ENCODE peak calls at places on chromosomes 12 and 14, in four cellular contexts. T, E, K and M are unnamed samples.
A peak's percentile ranks its signal among the peaks of the same experiment; 100 is the strongest.

GRCh38 chr12:113232232-113232615 is 11.0 kb downstream of the TPCN1 start:
- DNase-seq in T (no peak), K (no peak), E (no peak), M (no peak)

GRCh38 chr12:59698599-59698998 is 102.8 kb downstream of the SLC16A7 start:
- DNase-seq in E (no peak), T (no peak), K (no peak), M (no peak)

GRCh38 chr14:76373456-76373855 is 2.5 kb upstream of the ESRRB start:
- DNase-seq in T (no peak), K (no peak), E (no peak), M (no peak)

GRCh38 chr12:93173178-93173957 is 204.4 kb upstream of the NUDT4 start:
- DNase-seq in K (no peak), E (no peak), T (no peak), M (no peak)

GRCh38 chr12:4244868-4245267 is 28.7 kb upstream of the CCND2 start:
- DNase-seq in E (no peak), T (no peak), K (no peak), M (no peak)

GRCh38 chr14:85241022-85241880 is 288.7 kb upstream of the FLRT2 start:
- DNase-seq in E (no peak), T (peak; percentile 24), K (no peak), M (no peak)

GRCh38 chr14:103112488-103113243 is 10.6 kb upstream of the TNFAIP2 start:
- DNase-seq in T (no peak), K (no peak), E (no peak), M (no peak)

GRCh38 chr14:36316131-36316530 is 4.3 kb downstream of the MBIP start:
- DNase-seq in T (no peak), E (no peak), K (no peak), M (no peak)

GRCh38 chr14:37179896-37180502 is 7.6 kb upstream of the SLC25A21 start:
- DNase-seq in E (no peak), K (no peak), T (no peak), M (no peak)

GRCh38 chr12:121334513-121335343 is 17.5 kb downstream of the ANAPC5 start:
- DNase-seq in K (no peak), T (no peak), E (peak; percentile 26), M (peak; percentile 43)

GRCh38 chr12:69254046-69254445 is 14.7 kb downstream of the CPSF6 start:
- DNase-seq in E (no peak), K (no peak), T (no peak), M (no peak)

GRCh38 chr14:64195194-64195593 is 99.0 kb downstream of the ESR2 start:
- DNase-seq in T (no peak), K (no peak), E (no peak), M (no peak)

GRCh38 chr12:97276198-97276580 is 186.4 kb upstream of the RMST start:
- DNase-seq in E (no peak), T (no peak), K (peak; percentile 58), M (no peak)

GRCh38 chr12:48788522-48788851 is 402 bp downstream of the ADCY6 start:
- DNase-seq in T (no peak), K (peak; percentile 72), E (no peak), M (no peak)
- H3K4me3 ChIP-seq in T (peak overlapping the region; percentile 90), K (peak overlapping the region; percentile 75), E (peak overlapping the region; percentile 99), M (peak overlapping the region; percentile 65)

DNA sequence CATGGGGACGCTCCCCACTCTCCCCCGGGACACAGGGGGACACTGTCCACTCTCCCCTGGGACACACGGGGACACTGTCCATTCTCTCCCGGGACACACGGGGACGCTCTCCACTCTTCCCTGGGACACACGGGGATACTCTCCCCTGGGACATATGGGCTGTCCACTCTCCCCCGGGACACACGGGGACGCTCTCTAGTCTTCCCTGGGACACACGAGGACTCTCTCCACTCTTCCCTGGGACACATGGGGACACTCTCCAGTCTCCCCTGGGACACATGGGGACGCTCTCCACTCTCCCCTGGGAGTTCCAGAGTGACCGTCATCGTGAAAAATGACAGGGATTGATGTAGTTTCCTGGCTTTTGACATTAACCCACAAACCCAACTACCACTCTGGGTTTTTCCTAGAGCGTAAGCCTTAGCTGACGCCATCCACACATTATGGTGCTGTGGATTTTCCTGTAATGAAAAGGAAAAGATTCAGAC is 3.0 kb upstream of the P2RX2 start:
- DNase-seq in K (no peak), E (no peak), T (no peak), M (no peak)
- H3K27me3 ChIP-seq in K (peaks cover 35% of the 10 kb centered on the region), E (peaks cover 71% of the 10 kb centered on the region), T (peaks cover 33% of the 10 kb centered on the region), M (peaks cover 28% of the 10 kb centered on the region)

GRCh38 chr12:89015419-89015818 is 336.9 kb downstream of the DUSP6 start:
- DNase-seq in E (no peak), T (no peak), K (no peak), M (no peak)

GRCh38 chr12:89020121-89020480 is 332.2 kb downstream of the DUSP6 start:
- DNase-seq in K (no peak), E (no peak), T (no peak), M (no peak)

GRCh38 chr12:89019439-89020120 is 332.7 kb downstream of the DUSP6 start:
- DNase-seq in K (peak; percentile 81), E (peak; percentile 84), T (peak; percentile 70), M (peak; percentile 84)

GRCh38 chr12:89020689-89021088 is 331.6 kb downstream of the DUSP6 start:
- DNase-seq in K (no peak), E (no peak), T (no peak), M (no peak)

GRCh38 chr12:89016970-89017778 is 335.1 kb downstream of the DUSP6 start:
- DNase-seq in E (peak; percentile 47), K (peak; percentile 51), T (peak; percentile 24), M (peak; percentile 63)
- H3K4me3 ChIP-seq in E (no peak overlapping the region), K (no peak overlapping the region), T (no peak overlapping the region), M (peak overlapping the region; percentile 15)

GRCh38 chr12:132257955-132258490 is 71.4 kb downstream of the GALNT9 start:
- DNase-seq in T (no peak), K (no peak), E (no peak), M (no peak)

GRCh38 chr12:132259872-132260695 is 69.3 kb downstream of the GALNT9 start:
- DNase-seq in E (no peak), T (no peak), K (no peak), M (no peak)

GRCh38 chr12:132257206-132257954 is 72.0 kb downstream of the GALNT9 start:
- DNase-seq in E (no peak), T (no peak), K (no peak), M (no peak)

GRCh38 chr12:132259364-132259871 is 70.0 kb downstream of the GALNT9 start:
- DNase-seq in K (no peak), T (no peak), E (no peak), M (no peak)

DNA sequence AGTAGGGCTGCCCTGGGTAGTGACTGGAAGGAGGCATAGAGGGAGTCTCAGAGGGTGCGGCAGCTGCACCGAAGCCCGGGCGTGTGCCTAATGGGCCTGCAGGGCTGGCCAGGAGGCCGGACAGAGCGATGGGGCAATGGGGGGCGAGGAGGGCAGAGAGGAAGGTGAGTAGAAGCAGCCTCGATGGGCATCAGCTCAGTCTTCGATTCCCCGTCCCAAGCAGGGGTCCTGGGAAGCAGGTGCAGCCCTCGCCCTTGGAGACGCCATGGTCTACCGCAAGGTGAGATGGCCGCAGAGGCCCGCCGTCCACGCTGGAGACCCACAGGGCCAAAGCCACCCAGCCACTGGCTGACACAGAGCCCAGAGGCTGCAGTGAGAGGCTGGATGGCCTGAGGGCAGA is 70.8 kb downstream of the GALNT9 start:
- DNase-seq in T (no peak), K (no peak), E (no peak), M (no peak)
- H3K27me3 ChIP-seq in T (no peaks in the 10 kb centered on the region), K (no peaks in the 10 kb centered on the region), E (no peaks in the 10 kb centered on the region), M (no peaks in the 10 kb centered on the region)

GRCh38 chr14:104767634-104767918 is 14.6 kb downstream of the SIVA1 start:
- DNase-seq in K (no peak), E (no peak), T (no peak), M (no peak)

GRCh38 chr14:104766256-104766862 is 13.4 kb downstream of the SIVA1 start:
- DNase-seq in K (no peak), T (no peak), E (no peak), M (no peak)

GRCh38 chr14:104768437-104769323 is 15.7 kb downstream of the SIVA1 start:
- DNase-seq in T (peak; percentile 78), K (peak; percentile 100), E (peak; percentile 89), M (peak; percentile 82)

GRCh38 chr14:104766863-104767633 is 14.1 kb downstream of the SIVA1 start:
- DNase-seq in K (no peak), E (no peak), T (no peak), M (no peak)

DNA sequence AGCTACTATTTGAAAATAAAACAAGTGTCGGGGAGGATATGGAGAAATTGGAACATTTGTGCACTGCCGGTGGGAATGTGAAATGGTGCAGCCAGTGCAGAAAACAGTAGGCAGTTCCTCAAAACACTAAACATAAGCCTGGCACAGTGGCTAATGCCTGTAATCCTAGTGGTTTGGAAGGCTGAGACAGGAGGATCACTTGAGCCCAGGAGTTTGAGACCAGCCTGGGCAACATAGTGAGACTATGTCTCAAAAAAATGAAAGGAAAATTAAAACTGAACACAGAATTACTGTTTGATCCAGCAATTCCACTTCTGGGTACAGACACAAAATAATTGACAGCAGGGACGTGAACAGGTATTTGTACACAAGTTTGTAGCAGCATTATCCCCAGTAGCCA is 12.6 kb downstream of the SIVA1 start:
- DNase-seq in T (no peak), E (no peak), K (no peak), M (no peak)
- H3K4me3 ChIP-seq in T (no peak overlapping the region), E (no peak overlapping the region), K (no peak overlapping the region), M (no peak overlapping the region)

DNA sequence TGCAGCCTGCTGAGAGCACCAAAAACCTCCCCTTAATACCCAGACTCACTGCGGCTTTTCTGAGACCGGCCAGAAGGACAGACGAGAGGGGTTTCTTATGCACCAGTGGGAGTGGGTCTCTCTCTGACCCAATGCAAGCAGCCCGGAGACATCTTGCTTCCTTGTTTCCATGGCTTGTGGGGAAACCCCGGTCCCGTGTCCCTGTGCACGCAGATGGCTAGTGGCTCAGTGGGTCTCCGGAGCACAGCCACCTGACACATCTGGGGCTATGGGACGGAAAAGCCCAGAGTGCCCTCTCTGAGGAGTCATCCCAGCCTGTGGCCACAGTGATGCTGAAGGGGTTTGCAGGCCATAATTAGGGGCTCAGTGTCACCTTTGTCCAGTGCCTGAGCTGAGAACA is 197.6 kb downstream of the PHETA1 start:
- DNase-seq in E (no peak), K (no peak), T (no peak), M (no peak)
- H3K27me3 ChIP-seq in E (no peaks in the 10 kb centered on the region), K (no peaks in the 10 kb centered on the region), T (no peaks in the 10 kb centered on the region), M (no peaks in the 10 kb centered on the region)